ENCODE peak calls at places on chromosomes 4 and X, in seven cellular contexts. One of them, this sample, is unnamed.

GRCh38 chrX:73448379-73448778 is 1.5 kb downstream of the CDX4 start:
- DNase-seq in HCT116: no peak
- DNase-seq in Panc1: no peak
- DNase-seq in K562: no peak
- DNase-seq in GM12878: no peak
- DNase-seq in SK-N-SH: no peak
- DNase-seq in GM23338: peak; percentile 24
- DNase-seq in this sample: no peak

GRCh38 chr4:128484896-128485295 is 197.3 kb upstream of the PGRMC2 start:
- DNase-seq in HCT116: no peak
- DNase-seq in Panc1: no peak
- DNase-seq in K562: no peak
- DNase-seq in GM12878: no peak
- DNase-seq in SK-N-SH: no peak
- DNase-seq in GM23338: no peak
- DNase-seq in this sample: no peak

GRCh38 chrX:70386240-70386639 is 36.9 kb upstream of the GDPD2 start:
- DNase-seq in HCT116: no peak
- DNase-seq in Panc1: no peak
- DNase-seq in K562: no peak
- DNase-seq in GM12878: no peak
- DNase-seq in SK-N-SH: no peak
- DNase-seq in GM23338: no peak
- DNase-seq in this sample: no peak

GRCh38 chrX:46626566-46626965 is 53.0 kb downstream of the CHST7 start:
- DNase-seq in HCT116: no peak
- DNase-seq in Panc1: no peak
- DNase-seq in K562: no peak
- DNase-seq in GM12878: no peak
- DNase-seq in SK-N-SH: no peak
- DNase-seq in GM23338: no peak
- DNase-seq in this sample: peak; percentile 91

GRCh38 chr4:127143460-127144190 is 489.1 kb upstream of the INTU start:
- DNase-seq in HCT116: no peak
- DNase-seq in Panc1: no peak
- DNase-seq in K562: no peak
- DNase-seq in GM12878: no peak
- DNase-seq in SK-N-SH: no peak
- DNase-seq in GM23338: no peak
- DNase-seq in this sample: no peak

GRCh38 chr4:183438458-183439113 is 5.8 kb upstream of the CDKN2AIP start:
- DNase-seq in HCT116: peak; percentile 82
- DNase-seq in Panc1: peak; percentile 88
- DNase-seq in K562: no peak
- DNase-seq in GM12878: no peak
- DNase-seq in SK-N-SH: no peak
- DNase-seq in GM23338: no peak
- DNase-seq in this sample: no peak

GRCh38 chr4:72896515-72896914 is 173.0 kb downstream of the COX18 start:
- DNase-seq in HCT116: no peak
- DNase-seq in Panc1: no peak
- DNase-seq in K562: no peak
- DNase-seq in GM12878: no peak
- DNase-seq in SK-N-SH: no peak
- DNase-seq in GM23338: peak; percentile 3
- DNase-seq in this sample: no peak

GRCh38 chr4:47646372-47646771 is 161.3 kb downstream of the ATP10D start:
- DNase-seq in HCT116: no peak
- DNase-seq in Panc1: no peak
- DNase-seq in K562: no peak
- DNase-seq in GM12878: no peak
- DNase-seq in SK-N-SH: no peak
- DNase-seq in GM23338: no peak
- DNase-seq in this sample: no peak

GRCh38 chr4:157574606-157575005 is 354.1 kb downstream of the GRIA2 start:
- DNase-seq in HCT116: no peak
- DNase-seq in Panc1: no peak
- DNase-seq in K562: no peak
- DNase-seq in GM12878: no peak
- DNase-seq in SK-N-SH: no peak
- DNase-seq in GM23338: no peak
- DNase-seq in this sample: no peak

GRCh38 chr4:75038376-75038775 is 105.5 kb downstream of the PARM1 start:
- DNase-seq in HCT116: no peak
- DNase-seq in Panc1: no peak
- DNase-seq in K562: no peak
- DNase-seq in GM12878: no peak
- DNase-seq in SK-N-SH: no peak
- DNase-seq in GM23338: no peak
- DNase-seq in this sample: no peak

GRCh38 chr4:147570616-147571015 is 46.6 kb upstream of the TMEM184C start:
- DNase-seq in HCT116: no peak
- DNase-seq in Panc1: no peak
- DNase-seq in K562: no peak
- DNase-seq in GM12878: no peak
- DNase-seq in SK-N-SH: no peak
- DNase-seq in GM23338: no peak
- DNase-seq in this sample: no peak

GRCh38 chrX:112867570-112867969 is 26.9 kb upstream of the AMOT start:
- DNase-seq in HCT116: peak; percentile 22
- DNase-seq in Panc1: no peak
- DNase-seq in K562: no peak
- DNase-seq in GM12878: no peak
- DNase-seq in SK-N-SH: no peak
- DNase-seq in GM23338: peak; percentile 61
- DNase-seq in this sample: no peak

GRCh38 chrX:107398115-107398514 is 51.3 kb upstream of the FRMPD3 start:
- DNase-seq in HCT116: no peak
- DNase-seq in Panc1: no peak
- DNase-seq in K562: no peak
- DNase-seq in GM12878: no peak
- DNase-seq in SK-N-SH: no peak
- DNase-seq in GM23338: no peak
- DNase-seq in this sample: no peak

GRCh38 chr4:183989471-183989870 is 84.4 kb downstream of the STOX2 start:
- DNase-seq in HCT116: no peak
- DNase-seq in Panc1: no peak
- DNase-seq in K562: no peak
- DNase-seq in GM12878: no peak
- DNase-seq in SK-N-SH: no peak
- DNase-seq in GM23338: no peak
- DNase-seq in this sample: peak; percentile 67

GRCh38 chrX:19848110-19848509 is 39.3 kb downstream of the SH3KBP1 start:
- DNase-seq in HCT116: no peak
- DNase-seq in Panc1: no peak
- DNase-seq in K562: no peak
- DNase-seq in GM12878: no peak
- DNase-seq in SK-N-SH: no peak
- DNase-seq in GM23338: no peak
- DNase-seq in this sample: peak; percentile 31

GRCh38 chrX:19852014-19853005 is 35.1 kb downstream of the SH3KBP1 start:
- DNase-seq in HCT116: no peak
- DNase-seq in Panc1: no peak
- DNase-seq in K562: no peak
- DNase-seq in GM12878: no peak
- DNase-seq in SK-N-SH: no peak
- DNase-seq in GM23338: no peak
- DNase-seq in this sample: no peak

GRCh38 chrX:19846995-19847790 is 40.2 kb downstream of the SH3KBP1 start:
- DNase-seq in HCT116: no peak
- DNase-seq in Panc1: no peak
- DNase-seq in K562: peak; percentile 16
- DNase-seq in GM12878: no peak
- DNase-seq in SK-N-SH: no peak
- DNase-seq in GM23338: peak; percentile 30
- DNase-seq in this sample: no peak

GRCh38 chrX:19849433-19850190 is 37.8 kb downstream of the SH3KBP1 start:
- DNase-seq in HCT116: no peak
- DNase-seq in Panc1: no peak
- DNase-seq in K562: no peak
- DNase-seq in GM12878: peak; percentile 67
- DNase-seq in SK-N-SH: no peak
- DNase-seq in GM23338: no peak
- DNase-seq in this sample: no peak
- H3K4me3 ChIP-seq in HCT116: no peak overlapping the region
- H3K4me3 ChIP-seq in Panc1: no peak overlapping the region
- H3K4me3 ChIP-seq in K562: no peak overlapping the region
- H3K4me3 ChIP-seq in GM12878: peak overlapping the region; percentile 31
- H3K4me3 ChIP-seq in SK-N-SH: no peak overlapping the region
- H3K4me3 ChIP-seq in GM23338: no peak overlapping the region
- H3K4me3 ChIP-seq in this sample: no peak overlapping the region

GRCh38 chrX:120308959-120309872 is 2.0 kb downstream of the TMEM255A start:
- DNase-seq in HCT116: peak; percentile 24
- DNase-seq in Panc1: no peak
- DNase-seq in K562: no peak
- DNase-seq in GM12878: peak; percentile 47
- DNase-seq in SK-N-SH: peak; percentile 54
- DNase-seq in GM23338: peak; percentile 80
- DNase-seq in this sample: peak; percentile 66
- H3K27me3 ChIP-seq in HCT116: no peaks in the 10 kb centered on the region
- H3K27me3 ChIP-seq in Panc1: peaks cover 31% of the 10 kb centered on the region
- H3K27me3 ChIP-seq in K562: no peaks in the 10 kb centered on the region
- H3K27me3 ChIP-seq in GM12878: peaks cover 7% of the 10 kb centered on the region
- H3K27me3 ChIP-seq in SK-N-SH: peaks cover 78% of the 10 kb centered on the region
- H3K27me3 ChIP-seq in GM23338: peaks cover 98% of the 10 kb centered on the region
- H3K27me3 ChIP-seq in this sample: peaks cover 12% of the 10 kb centered on the region

GRCh38 chrX:482192-482701 is 95.5 kb upstream of the PPP2R3B start:
- DNase-seq in HCT116: no peak
- DNase-seq in Panc1: no peak
- DNase-seq in K562: no peak
- DNase-seq in GM12878: no peak
- DNase-seq in SK-N-SH: no peak
- DNase-seq in GM23338: no peak
- DNase-seq in this sample: no peak

GRCh38 chrX:485368-485767 is 98.7 kb upstream of the PPP2R3B start:
- DNase-seq in HCT116: no peak
- DNase-seq in Panc1: no peak
- DNase-seq in K562: no peak
- DNase-seq in GM12878: no peak
- DNase-seq in SK-N-SH: no peak
- DNase-seq in GM23338: no peak
- DNase-seq in this sample: no peak

GRCh38 chrX:479273-479981 is 92.7 kb upstream of the PPP2R3B start:
- DNase-seq in HCT116: no peak
- DNase-seq in Panc1: no peak
- DNase-seq in K562: no peak
- DNase-seq in GM12878: no peak
- DNase-seq in SK-N-SH: no peak
- DNase-seq in GM23338: no peak
- DNase-seq in this sample: no peak

GRCh38 chrX:480861-481417 is 94.2 kb upstream of the PPP2R3B start:
- DNase-seq in HCT116: no peak
- DNase-seq in Panc1: no peak
- DNase-seq in K562: no peak
- DNase-seq in GM12878: no peak
- DNase-seq in SK-N-SH: no peak
- DNase-seq in GM23338: no peak
- DNase-seq in this sample: no peak

DNA sequence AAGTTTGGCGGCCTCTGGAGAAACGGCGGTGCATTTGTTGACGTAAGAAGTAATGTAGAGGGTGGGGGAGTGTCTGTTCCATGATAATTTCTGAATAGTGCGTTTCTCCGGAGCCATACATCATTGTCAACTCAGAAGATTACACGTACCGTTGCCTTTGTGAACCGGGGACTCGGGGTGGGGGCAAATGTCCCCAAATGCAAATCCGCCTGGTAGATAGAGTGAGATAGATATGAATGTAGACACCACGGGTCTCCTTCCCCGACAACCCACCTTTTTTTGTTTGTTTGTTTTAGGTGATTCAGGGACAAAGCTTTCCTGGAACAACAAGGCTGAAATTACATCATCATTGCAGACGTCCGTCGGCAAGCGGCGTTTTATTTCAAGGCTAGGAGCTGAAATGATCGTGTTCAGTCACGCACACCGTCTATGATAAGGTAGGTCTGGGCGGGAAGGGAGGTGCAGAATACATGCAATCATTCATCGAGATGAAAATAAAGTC is 96.0 kb upstream of the PPP2R3B start:
- DNase-seq in HCT116: no peak
- DNase-seq in Panc1: no peak
- DNase-seq in K562: no peak
- DNase-seq in GM12878: no peak
- DNase-seq in SK-N-SH: no peak
- DNase-seq in GM23338: no peak
- DNase-seq in this sample: no peak
- TF ChIP-seq REST in HCT116: no peak
- TF ChIP-seq REST in Panc1: no peak
- TF ChIP-seq REST in K562: no peak
- TF ChIP-seq REST in GM12878: no peak
- TF ChIP-seq REST in SK-N-SH: no peak
- TF ChIP-seq REST in GM23338: no peak
- TF ChIP-seq REST in this sample: no peak

GRCh38 chr4:7146764-7147071 is 45.6 kb upstream of the SORCS2 start:
- DNase-seq in HCT116: no peak
- DNase-seq in Panc1: no peak
- DNase-seq in K562: no peak
- DNase-seq in GM12878: no peak
- DNase-seq in SK-N-SH: no peak
- DNase-seq in GM23338: no peak
- DNase-seq in this sample: no peak

GRCh38 chr4:7146059-7146763 is 46.1 kb upstream of the SORCS2 start:
- DNase-seq in HCT116: no peak
- DNase-seq in Panc1: no peak
- DNase-seq in K562: no peak
- DNase-seq in GM12878: no peak
- DNase-seq in SK-N-SH: no peak
- DNase-seq in GM23338: no peak
- DNase-seq in this sample: no peak

GRCh38 chr4:7147261-7147660 is 45.1 kb upstream of the SORCS2 start:
- DNase-seq in HCT116: no peak
- DNase-seq in Panc1: no peak
- DNase-seq in K562: no peak
- DNase-seq in GM12878: no peak
- DNase-seq in SK-N-SH: no peak
- DNase-seq in GM23338: no peak
- DNase-seq in this sample: no peak

GRCh38 chr4:7144374-7145290 is 47.7 kb upstream of the SORCS2 start:
- DNase-seq in HCT116: no peak
- DNase-seq in Panc1: no peak
- DNase-seq in K562: no peak
- DNase-seq in GM12878: no peak
- DNase-seq in SK-N-SH: no peak
- DNase-seq in GM23338: no peak
- DNase-seq in this sample: no peak

DNA sequence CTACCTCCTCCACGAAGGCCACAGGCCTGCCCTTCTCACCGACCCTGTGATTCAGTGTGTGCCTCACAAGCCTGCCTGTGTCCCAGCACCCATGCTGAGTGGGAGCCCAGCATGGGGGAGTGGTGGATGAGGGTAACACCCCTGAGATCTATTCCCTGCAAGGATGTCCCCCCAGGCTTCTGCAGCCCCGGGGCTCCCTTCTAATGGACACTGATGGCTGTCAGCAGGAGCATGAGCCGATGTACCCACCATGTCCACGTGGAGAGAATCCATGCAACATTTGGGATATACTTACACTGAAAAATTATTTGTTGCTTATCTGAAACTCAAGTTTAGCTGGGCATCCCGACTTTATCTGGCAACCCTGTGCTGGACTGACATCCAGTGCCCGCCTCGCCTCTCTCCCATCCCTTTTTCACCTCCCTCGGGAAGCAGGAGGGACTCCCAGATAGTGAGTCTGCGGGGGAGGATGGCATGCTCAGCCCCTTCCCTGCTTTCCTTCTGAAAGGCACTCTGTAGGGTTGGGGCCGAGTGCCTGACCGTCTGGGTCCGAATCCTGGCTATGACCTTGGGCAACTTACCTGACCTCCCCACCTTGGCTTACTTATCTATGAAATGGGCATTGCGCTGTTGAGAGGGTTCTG is 46.9 kb upstream of the SORCS2 start:
- DNase-seq in HCT116: no peak
- DNase-seq in Panc1: no peak
- DNase-seq in K562: no peak
- DNase-seq in GM12878: no peak
- DNase-seq in SK-N-SH: no peak
- DNase-seq in GM23338: no peak
- DNase-seq in this sample: no peak
- H3K4me3 ChIP-seq in HCT116: no peak overlapping the region
- H3K4me3 ChIP-seq in Panc1: no peak overlapping the region
- H3K4me3 ChIP-seq in K562: no peak overlapping the region
- H3K4me3 ChIP-seq in GM12878: no peak overlapping the region
- H3K4me3 ChIP-seq in SK-N-SH: no peak overlapping the region
- H3K4me3 ChIP-seq in GM23338: no peak overlapping the region
- H3K4me3 ChIP-seq in this sample: no peak overlapping the region

This sample was measured in HL-60.